ENCODE peak calls at places on chromosomes 1 and 21, in nine cellular contexts. W, X, Y, H, I, J, T, E and P are unnamed samples.
A peak's percentile ranks its signal among the peaks of the same experiment; 100 is the strongest.

GRCh38 chr21:32475162-32475812 is 62.8 kb downstream of the EVA1C start:
- DNase-seq in Y (no peak), H (no peak), E (no peak), T (no peak), J (no peak), I (no peak), W (no peak), X (no peak), P (no peak)

GRCh38 chr1:65510961-65511360 is 90.5 kb downstream of the LEPR start:
- DNase-seq in I (no peak), T (no peak), J (no peak), H (no peak), X (no peak), Y (no peak), W (no peak), E (no peak), P (no peak)

GRCh38 chr1:96309783-96310182 is 411.8 kb upstream of the PTBP2 start:
- DNase-seq in Y (no peak), E (no peak), T (no peak), J (peak; percentile 78), H (no peak), X (no peak), I (no peak), W (no peak), P (no peak)

GRCh38 chr1:151325646-151326429 is 1.4 kb downstream of the PI4KB start:
- DNase-seq in T (no peak), X (no peak), Y (no peak), H (no peak), E (no peak), J (peak; percentile 49), W (no peak), I (no peak), P (no peak)

GRCh38 chr1:235113183-235113917 is 15.3 kb downstream of the TOMM20 start:
- DNase-seq in H (no peak), E (no peak), J (peak; percentile 52), W (no peak), Y (no peak), X (no peak), I (no peak), T (no peak), P (no peak)

GRCh38 chr1:168979303-168979702 is 127.2 kb upstream of the ATP1B1 start:
- DNase-seq in W (no peak), X (no peak), H (no peak), T (no peak), I (no peak), J (no peak), Y (no peak), E (no peak), P (no peak)

GRCh38 chr1:59195151-59195550 is 101.7 kb upstream of the FGGY start:
- DNase-seq in I (no peak), J (no peak), E (no peak), Y (no peak), W (no peak), H (no peak), X (no peak), T (no peak), P (no peak)

GRCh38 chr1:119711804-119712341 is at the start of gene PHGDH:
- DNase-seq in J (peak; percentile 79), E (peak; percentile 50), T (peak; percentile 68), W (peak; percentile 57), X (peak; percentile 75), I (peak; percentile 13), Y (peak; percentile 54), H (peak; percentile 59), P (peak; percentile 78)

GRCh38 chr1:35452086-35452485 is 105.1 kb downstream of the KIAA0319L start:
- DNase-seq in J (peak; percentile 54), W (no peak), I (no peak), T (peak; percentile 24), H (peak; percentile 23), E (no peak), Y (no peak), X (peak; percentile 59), P (no peak)

GRCh38 chr1:114203722-114204121 is 50.1 kb upstream of the SYT6 start:
- DNase-seq in W (no peak), H (no peak), E (no peak), T (no peak), I (no peak), J (no peak), Y (no peak), X (no peak), P (no peak)

GRCh38 chr1:98086156-98086555 is 165.3 kb upstream of the DPYD start:
- DNase-seq in T (no peak), H (no peak), I (no peak), Y (no peak), E (no peak), W (no peak), X (no peak), J (peak; percentile 59), P (no peak)

GRCh38 chr1:111208921-111209320 is 8.5 kb upstream of the DENND2D start:
- DNase-seq in H (no peak), E (no peak), W (no peak), Y (no peak), J (peak; percentile 77), I (no peak), T (no peak), X (no peak), P (no peak)

GRCh38 chr1:160432371-160432786 is 32.0 kb downstream of the VANGL2 start:
- DNase-seq in J (peak; percentile 11), E (no peak), T (no peak), X (no peak), W (peak; percentile 83), H (no peak), Y (no peak), I (no peak), P (no peak)

GRCh38 chr21:17708541-17709265 is 96.0 kb upstream of the BTG3 start:
- DNase-seq in I (no peak), T (no peak), J (peak; percentile 59), Y (no peak), H (no peak), E (no peak), W (peak; percentile 7), X (no peak), P (no peak)

GRCh38 chr1:30305061-30305460 is 418.3 kb downstream of the MATN1 start:
- DNase-seq in T (no peak), J (no peak), H (no peak), I (no peak), X (no peak), Y (no peak), E (no peak), W (no peak), P (no peak)
- H3K27me3 ChIP-seq in T (no peaks in the 10 kb centered on the region), J (no peaks in the 10 kb centered on the region), H (peaks cover 19% of the 10 kb centered on the region), I (no peaks in the 10 kb centered on the region), X (no peaks in the 10 kb centered on the region), Y (no peaks in the 10 kb centered on the region), E (no peaks in the 10 kb centered on the region), W (no peaks in the 10 kb centered on the region), P (peaks cover 14% of the 10 kb centered on the region)

GRCh38 chr1:230895452-230895851 is 27.1 kb upstream of the C1orf198 start:
- DNase-seq in J (no peak), Y (no peak), W (no peak), E (no peak), X (no peak), I (no peak), T (no peak), H (no peak), P (no peak)
- H3K27me3 ChIP-seq in J (peaks cover 3% of the 10 kb centered on the region), Y (no peaks in the 10 kb centered on the region), W (no peaks in the 10 kb centered on the region), E (no peaks in the 10 kb centered on the region), X (no peaks in the 10 kb centered on the region), I (no peaks in the 10 kb centered on the region), T (no peaks in the 10 kb centered on the region), H (no peaks in the 10 kb centered on the region), P (no peaks in the 10 kb centered on the region)

DNA sequence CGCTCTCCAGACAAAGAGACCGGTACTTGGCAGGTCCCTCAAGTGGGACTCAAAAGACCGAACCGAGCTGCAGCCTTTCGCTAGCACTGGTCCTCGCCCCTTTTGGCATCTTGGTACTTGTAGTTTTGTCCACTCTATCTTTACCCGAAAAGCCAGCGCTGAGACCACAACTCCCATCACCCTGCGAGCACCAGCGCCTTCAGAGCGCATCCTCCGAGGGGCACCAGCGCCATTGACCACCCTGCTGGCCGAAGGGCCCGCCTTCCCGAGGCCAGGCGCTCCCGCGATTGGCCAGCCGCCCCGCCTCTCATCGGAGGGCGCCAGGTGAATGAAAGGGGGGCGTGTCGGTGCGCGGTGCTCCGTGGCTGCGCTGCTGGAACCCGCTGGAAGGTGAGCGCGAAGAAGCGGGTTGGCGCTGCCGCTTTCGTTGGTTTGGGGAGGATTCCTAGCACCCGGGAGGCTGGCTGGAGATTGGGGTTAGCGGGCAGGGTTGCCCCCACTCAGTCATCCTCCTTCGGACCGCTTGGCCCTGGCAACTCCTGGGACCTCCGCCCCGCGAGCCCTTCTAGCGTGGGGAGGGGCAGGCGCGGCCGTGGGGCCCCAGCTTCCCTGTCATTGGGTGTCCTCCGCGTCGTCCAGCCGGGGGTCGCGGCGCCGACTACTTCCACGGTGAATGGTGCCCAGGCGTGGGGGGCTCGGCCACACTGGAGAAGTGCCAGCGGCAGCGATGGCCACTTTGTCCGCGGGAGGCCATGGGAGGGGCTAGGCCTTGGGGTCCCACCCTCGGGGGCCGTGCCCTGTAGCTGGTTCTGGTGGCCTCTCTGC is at the start of gene ZBTB8B:
- DNase-seq in J (peak; percentile 35), E (peak; percentile 32), H (peak; percentile 93), I (no peak), X (peak; percentile 71), W (peak; percentile 65), Y (peak; percentile 30), T (peak; percentile 78), P (peak; percentile 87)
- H3K27me3 ChIP-seq in J (peaks cover 6% of the 10 kb centered on the region), E (no peaks in the 10 kb centered on the region), H (no peaks in the 10 kb centered on the region), I (peaks cover 5% of the 10 kb centered on the region), X (no peaks in the 10 kb centered on the region), W (peaks cover 3% of the 10 kb centered on the region), Y (peaks cover 28% of the 10 kb centered on the region), T (peaks cover 27% of the 10 kb centered on the region), P (no peaks in the 10 kb centered on the region)

GRCh38 chr1:13492711-13493110 is 21.1 kb downstream of the LRRC38 start:
- DNase-seq in T (no peak), I (no peak), W (no peak), H (no peak), E (no peak), Y (no peak), X (no peak), J (no peak), P (no peak)

GRCh38 chr1:13494025-13494424 is 19.8 kb downstream of the LRRC38 start:
- DNase-seq in T (no peak), W (peak; percentile 52), E (no peak), X (no peak), I (no peak), J (no peak), H (no peak), Y (no peak), P (no peak)

GRCh38 chr1:13498553-13498952 is 15.2 kb downstream of the LRRC38 start:
- DNase-seq in W (no peak), J (no peak), T (no peak), X (no peak), E (no peak), H (no peak), Y (no peak), I (no peak), P (no peak)

GRCh38 chr1:13499422-13499821 is 14.4 kb downstream of the LRRC38 start:
- DNase-seq in H (no peak), X (no peak), T (no peak), J (no peak), I (no peak), W (no peak), Y (no peak), E (no peak), P (no peak)

DNA sequence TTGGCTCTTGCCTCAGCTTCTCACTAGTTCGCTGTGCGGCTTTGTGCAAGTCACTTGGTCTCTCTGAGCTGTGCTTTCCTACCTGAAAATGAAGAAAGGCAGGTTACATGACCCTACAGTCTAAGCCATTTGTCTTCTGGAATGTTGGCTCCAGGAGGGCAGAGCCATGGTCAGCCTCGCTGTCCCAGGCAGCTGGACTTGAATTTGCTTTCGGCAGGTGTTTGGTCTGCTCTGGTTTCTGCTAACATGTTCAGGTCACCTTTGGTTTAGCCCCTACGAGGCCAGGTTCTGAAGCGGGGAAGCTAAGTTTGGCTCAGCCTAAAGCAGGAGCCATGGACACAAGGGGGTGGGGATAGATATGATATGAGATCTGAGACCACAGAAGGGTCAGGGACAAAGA is 19.1 kb downstream of the LRRC38 start:
- DNase-seq in T (no peak), W (no peak), J (no peak), Y (no peak), X (no peak), H (no peak), E (no peak), I (no peak), P (no peak)
- H3K27me3 ChIP-seq in T (no peaks in the 10 kb centered on the region), W (no peaks in the 10 kb centered on the region), J (no peaks in the 10 kb centered on the region), Y (no peaks in the 10 kb centered on the region), X (no peaks in the 10 kb centered on the region), H (peaks cover 10% of the 10 kb centered on the region), E (no peaks in the 10 kb centered on the region), I (no peaks in the 10 kb centered on the region), P (peaks cover 9% of the 10 kb centered on the region)